ENCODE peak calls at places on chromosome 9, in four cellular contexts. D, T, W and L are unnamed samples.

GRCh38 chr9:76667521-76667957 is 96.7 kb upstream of the PCA3 start:
- DNase-seq in D (peak), T (no peak), W (no peak), L (no peak)

GRCh38 chr9:113963017-113963620 is 87.0 kb downstream of the ZNF618 start:
- DNase-seq in D (peak), T (peak), W (peak), L (peak)

GRCh38 chr9:81522721-81523551 is 166.4 kb downstream of the TLE1 start:
- DNase-seq in D (peak), T (no peak), W (peak), L (peak)

GRCh38 chr9:85743290-85744128 is 1.8 kb upstream of the AGTPBP1 start:
- DNase-seq in D (peak), T (no peak), W (peak), L (peak)

GRCh38 chr9:91187965-91188344 is 173.8 kb downstream of the AUH start:
- DNase-seq in D (peak), T (no peak), W (no peak), L (no peak)

GRCh38 chr9:97907051-97907450 is 15.2 kb downstream of the TRMO start:
- DNase-seq in D (no peak), T (no peak), W (no peak), L (no peak)

GRCh38 chr9:83199240-83199639 is 136.3 kb upstream of the RASEF start:
- DNase-seq in D (peak), T (no peak), W (peak), L (peak)

GRCh38 chr9:68530618-68531017 is 10.1 kb downstream of the TMEM252 start:
- DNase-seq in D (peak), T (no peak), W (peak), L (peak)

DNA sequence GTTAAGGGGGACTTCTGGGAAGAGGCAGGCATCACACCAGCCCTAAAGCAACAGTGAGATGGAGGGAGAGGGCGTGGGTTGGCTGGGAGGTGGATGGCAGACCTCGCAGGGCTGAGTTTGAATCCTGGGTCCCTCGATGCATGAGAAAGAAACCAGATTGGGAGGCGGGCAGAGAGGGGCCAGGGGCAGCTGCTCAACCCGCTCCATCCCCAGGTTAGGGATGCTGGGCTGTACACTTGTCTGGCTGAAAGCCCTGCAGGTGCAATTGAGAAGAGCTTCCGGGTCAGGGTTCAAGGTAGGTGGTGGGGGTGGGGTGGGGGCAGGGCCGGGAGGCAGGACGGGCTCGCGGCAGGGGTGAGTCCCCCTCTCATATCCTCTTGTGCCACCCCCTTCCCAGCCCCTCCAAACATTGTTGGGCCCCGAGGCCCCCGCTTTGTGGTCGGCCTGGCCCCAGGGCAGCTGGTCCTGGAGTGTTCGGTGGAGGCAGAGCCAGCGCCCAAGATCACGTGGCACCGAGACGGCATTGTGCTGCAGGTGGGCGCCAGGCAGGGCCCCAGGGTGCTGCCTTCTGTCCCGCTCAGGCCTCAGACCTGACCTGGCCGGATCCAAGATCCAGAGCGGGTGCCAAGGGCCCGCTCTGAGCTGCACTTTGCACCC is 49.8 kb upstream of the ASS1 start:
- DNase-seq in D (no peak), T (no peak), W (no peak), L (no peak)
- H3K4me2 ChIP-seq in D (no peak), T (no peak), W (no peak), L (no peak)

GRCh38 chr9:136513191-136513590 is 30.4 kb upstream of the SEC16A start:
- DNase-seq in D (no peak), T (no peak), W (no peak), L (no peak)
- H4K5ac ChIP-seq in D (no peak), T (no peak), W (no peak), L (no peak)

DNA sequence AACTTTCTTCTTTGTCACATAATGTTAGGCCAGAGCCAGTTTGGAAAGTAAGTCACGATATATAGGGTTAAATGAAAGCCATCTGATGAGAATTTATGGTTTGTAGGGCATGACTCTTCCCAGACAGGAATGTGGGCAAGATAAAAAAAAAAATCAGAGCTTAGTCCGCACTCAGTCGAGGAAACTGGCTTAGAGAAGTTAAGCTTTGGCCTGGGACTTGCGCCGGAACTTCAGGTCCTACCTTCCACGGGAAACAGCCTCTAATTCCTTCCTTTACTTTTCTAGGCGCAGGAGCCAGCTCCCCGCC is 501 bp downstream of the DDX31 start:
- DNase-seq in D (no peak), T (no peak), W (no peak), L (no peak)
- H3K4me2 ChIP-seq in D (peak), T (peak), W (peak), L (peak)

GRCh38 chr9:37083654-37084053 is 36.7 kb upstream of the ZCCHC7 start:
- DNase-seq in D (peak), T (no peak), W (no peak), L (no peak)

GRCh38 chr9:37085233-37085632 is 35.1 kb upstream of the ZCCHC7 start:
- DNase-seq in D (no peak), T (no peak), W (no peak), L (no peak)

GRCh38 chr9:37079370-37080164 is 40.8 kb upstream of the ZCCHC7 start:
- DNase-seq in D (peak), T (peak), W (peak), L (peak)

DNA sequence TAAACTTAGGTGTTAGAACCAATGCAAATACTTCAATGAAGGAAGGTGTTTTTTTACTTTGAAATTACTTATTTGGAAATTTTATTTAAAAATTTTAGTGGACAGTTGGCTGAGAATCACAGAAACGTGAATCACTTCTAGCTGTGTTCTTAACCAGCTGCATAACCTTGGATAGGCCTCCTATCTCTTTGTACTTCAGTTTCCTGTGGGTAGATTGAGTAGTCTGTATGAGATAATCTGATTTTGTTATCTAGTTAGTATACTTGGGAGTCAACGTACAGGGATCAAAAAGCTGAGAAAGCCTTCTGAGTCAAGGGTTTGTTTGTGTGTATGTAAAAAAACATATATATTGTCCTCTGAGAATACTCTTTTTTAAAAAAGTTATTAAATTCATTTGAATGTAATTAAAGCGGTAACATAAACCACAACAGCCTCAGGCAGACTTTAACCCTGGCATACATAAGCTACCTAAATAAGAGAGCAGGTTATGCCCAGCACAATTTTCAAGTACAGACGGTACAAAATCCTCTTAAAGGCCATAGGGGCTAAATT is 38.1 kb upstream of the ZCCHC7 start:
- DNase-seq in D (peak), T (no peak), W (peak), L (no peak)
- H4K5ac ChIP-seq in D (no peak), T (no peak), W (no peak), L (no peak)